ENCODE peak calls at places on chromosomes 5 and 9, in seven cellular contexts. One of them, this sample, is unnamed.

GRCh38 chr5:179271301-179271650 is 74.0 kb downstream of the ADAMTS2 start:
- DNase-seq in heart right ventricle: no peak
- DNase-seq in uterus: no peak
- DNase-seq in GM23338: no peak
- DNase-seq in PC-9: no peak
- DNase-seq in upper lobe of left lung: no peak
- DNase-seq in left lung: peak; percentile 53
- DNase-seq in this sample: no peak

GRCh38 chr5:97070234-97070633 is 72.2 kb downstream of the LIX1 start:
- DNase-seq in heart right ventricle: no peak
- DNase-seq in uterus: no peak
- DNase-seq in GM23338: no peak
- DNase-seq in PC-9: no peak
- DNase-seq in upper lobe of left lung: no peak
- DNase-seq in left lung: no peak
- DNase-seq in this sample: no peak

GRCh38 chr5:472076-472655 is 29.2 kb downstream of the EXOC3 start:
- DNase-seq in heart right ventricle: peak; percentile 43
- DNase-seq in uterus: peak; percentile 47
- DNase-seq in GM23338: no peak
- DNase-seq in PC-9: peak; percentile 67
- DNase-seq in upper lobe of left lung: peak; percentile 89
- DNase-seq in left lung: peak; percentile 89
- DNase-seq in this sample: peak; percentile 9

GRCh38 chr5:179293276-179293675 is 52.0 kb downstream of the ADAMTS2 start:
- DNase-seq in heart right ventricle: no peak
- DNase-seq in uterus: peak; percentile 23
- DNase-seq in GM23338: no peak
- DNase-seq in PC-9: no peak
- DNase-seq in upper lobe of left lung: no peak
- DNase-seq in left lung: peak; percentile 51
- DNase-seq in this sample: no peak

GRCh38 chr5:54889826-54890225 is 95.6 kb downstream of the ESM1 start:
- DNase-seq in heart right ventricle: no peak
- DNase-seq in uterus: no peak
- DNase-seq in GM23338: no peak
- DNase-seq in PC-9: peak; percentile 5
- DNase-seq in upper lobe of left lung: no peak
- DNase-seq in left lung: no peak
- DNase-seq in this sample: no peak

GRCh38 chr5:160159991-160160826 is 41.0 kb upstream of the PWWP2A start:
- DNase-seq in heart right ventricle: no peak
- DNase-seq in uterus: no peak
- DNase-seq in GM23338: peak; percentile 96
- DNase-seq in PC-9: peak; percentile 21
- DNase-seq in upper lobe of left lung: no peak
- DNase-seq in left lung: no peak
- DNase-seq in this sample: no peak

GRCh38 chr5:128084228-128085167 is 932 bp downstream of the SLC12A2 start:
- DNase-seq in heart right ventricle: peak; percentile 44
- DNase-seq in uterus: peak; percentile 31
- DNase-seq in GM23338: peak; percentile 48
- DNase-seq in PC-9: peak; percentile 31
- DNase-seq in upper lobe of left lung: peak; percentile 89
- DNase-seq in left lung: peak; percentile 89
- DNase-seq in this sample: peak; percentile 9

GRCh38 chr5:57834829-57835554 is 352.4 kb upstream of the ACTBL2 start:
- DNase-seq in heart right ventricle: no peak
- DNase-seq in uterus: no peak
- DNase-seq in GM23338: peak; percentile 59
- DNase-seq in PC-9: no peak
- DNase-seq in upper lobe of left lung: no peak
- DNase-seq in left lung: no peak
- DNase-seq in this sample: no peak

GRCh38 chr9:5510360-5510931 is at the start of gene PDCD1LG2:
- DNase-seq in heart right ventricle: no peak
- DNase-seq in uterus: no peak
- DNase-seq in GM23338: no peak
- DNase-seq in PC-9: no peak
- DNase-seq in upper lobe of left lung: no peak
- DNase-seq in left lung: no peak
- DNase-seq in this sample: no peak

GRCh38 chr9:98315551-98316060 is 60.2 kb upstream of the TBC1D2 start:
- DNase-seq in heart right ventricle: peak; percentile 66
- DNase-seq in uterus: peak; percentile 33
- DNase-seq in GM23338: peak; percentile 98
- DNase-seq in PC-9: peak; percentile 89
- DNase-seq in upper lobe of left lung: no peak
- DNase-seq in left lung: no peak
- DNase-seq in this sample: peak; percentile 65

GRCh38 chr5:43396762-43397304 is 15.4 kb downstream of the CCL28 start:
- DNase-seq in heart right ventricle: peak; percentile 26
- DNase-seq in uterus: peak; percentile 43
- DNase-seq in GM23338: peak; percentile 83
- DNase-seq in PC-9: peak; percentile 71
- DNase-seq in upper lobe of left lung: peak; percentile 92
- DNase-seq in left lung: peak; percentile 90
- DNase-seq in this sample: peak; percentile 36

GRCh38 chr9:104527109-104527508 is at the start of gene OR13C4:
- DNase-seq in heart right ventricle: no peak
- DNase-seq in uterus: no peak
- DNase-seq in GM23338: no peak
- DNase-seq in PC-9: no peak
- DNase-seq in upper lobe of left lung: no peak
- DNase-seq in left lung: no peak
- DNase-seq in this sample: no peak

GRCh38 chr9:100437860-100438805 is 11.2 kb downstream of the MSANTD3 start:
- DNase-seq in heart right ventricle: peak; percentile 22
- DNase-seq in uterus: peak; percentile 51
- DNase-seq in GM23338: peak; percentile 90
- DNase-seq in PC-9: peak; percentile 56
- DNase-seq in upper lobe of left lung: no peak
- DNase-seq in left lung: no peak
- DNase-seq in this sample: peak; percentile 62

GRCh38 chr5:17218353-17219005 is 1.0 kb downstream of the BASP1 start:
- DNase-seq in heart right ventricle: peak; percentile 26
- DNase-seq in uterus: peak; percentile 21
- DNase-seq in GM23338: peak; percentile 50
- DNase-seq in PC-9: no peak
- DNase-seq in upper lobe of left lung: peak; percentile 88
- DNase-seq in left lung: peak; percentile 86
- DNase-seq in this sample: no peak

GRCh38 chr5:173704615-173705511 is 88.4 kb upstream of the BOD1 start:
- DNase-seq in heart right ventricle: no peak
- DNase-seq in uterus: no peak
- DNase-seq in GM23338: no peak
- DNase-seq in PC-9: no peak
- DNase-seq in upper lobe of left lung: no peak
- DNase-seq in left lung: no peak
- DNase-seq in this sample: no peak

GRCh38 chr9:130072515-130073235 is 19.0 kb downstream of the GPR107 start:
- DNase-seq in heart right ventricle: no peak
- DNase-seq in uterus: no peak
- DNase-seq in GM23338: no peak
- DNase-seq in PC-9: peak; percentile 23
- DNase-seq in upper lobe of left lung: no peak
- DNase-seq in left lung: no peak
- DNase-seq in this sample: no peak

GRCh38 chr5:80343067-80343466 is 23.3 kb downstream of the SPZ1 start:
- DNase-seq in heart right ventricle: no peak
- DNase-seq in uterus: no peak
- DNase-seq in GM23338: no peak
- DNase-seq in PC-9: no peak
- DNase-seq in upper lobe of left lung: no peak
- DNase-seq in left lung: no peak
- DNase-seq in this sample: no peak

GRCh38 chr5:162434311-162434710 is 366.7 kb downstream of the GABRG2 start:
- DNase-seq in heart right ventricle: no peak
- DNase-seq in uterus: no peak
- DNase-seq in GM23338: no peak
- DNase-seq in PC-9: no peak
- DNase-seq in upper lobe of left lung: no peak
- DNase-seq in left lung: no peak
- DNase-seq in this sample: no peak

GRCh38 chr5:174555726-174556125 is 168.7 kb upstream of the MSX2 start:
- DNase-seq in heart right ventricle: no peak
- DNase-seq in uterus: no peak
- DNase-seq in GM23338: no peak
- DNase-seq in PC-9: no peak
- DNase-seq in upper lobe of left lung: no peak
- DNase-seq in left lung: no peak
- DNase-seq in this sample: no peak

GRCh38 chr9:93119953-93120845 is 13.9 kb downstream of the NINJ1 start:
- DNase-seq in heart right ventricle: peak; percentile 92
- DNase-seq in uterus: peak; percentile 91
- DNase-seq in GM23338: peak; percentile 65
- DNase-seq in PC-9: peak; percentile 98
- DNase-seq in upper lobe of left lung: peak; percentile 95
- DNase-seq in left lung: peak; percentile 99
- DNase-seq in this sample: no peak

GRCh38 chr9:93087971-93088655 is 7.9 kb upstream of the CARD19 start:
- DNase-seq in heart right ventricle: no peak
- DNase-seq in uterus: peak; percentile 8
- DNase-seq in GM23338: no peak
- DNase-seq in PC-9: no peak
- DNase-seq in upper lobe of left lung: no peak
- DNase-seq in left lung: no peak
- DNase-seq in this sample: no peak

GRCh38 chr9:18071651-18072060 is 402.3 kb upstream of the ADAMTSL1 start:
- DNase-seq in heart right ventricle: no peak
- DNase-seq in uterus: peak; percentile 31
- DNase-seq in GM23338: no peak
- DNase-seq in PC-9: no peak
- DNase-seq in upper lobe of left lung: no peak
- DNase-seq in left lung: no peak
- DNase-seq in this sample: no peak

GRCh38 chr5:10668697-10669096 is 92.3 kb downstream of the DAP start:
- DNase-seq in heart right ventricle: no peak
- DNase-seq in uterus: no peak
- DNase-seq in GM23338: no peak
- DNase-seq in PC-9: no peak
- DNase-seq in upper lobe of left lung: no peak
- DNase-seq in left lung: no peak
- DNase-seq in this sample: no peak

GRCh38 chr5:6389397-6389796 is 11.1 kb upstream of the MED10 start:
- DNase-seq in heart right ventricle: no peak
- DNase-seq in uterus: no peak
- DNase-seq in GM23338: no peak
- DNase-seq in PC-9: no peak
- DNase-seq in upper lobe of left lung: no peak
- DNase-seq in left lung: no peak
- DNase-seq in this sample: no peak

GRCh38 chr5:6386270-6386669 is 7.9 kb upstream of the MED10 start:
- DNase-seq in heart right ventricle: no peak
- DNase-seq in uterus: no peak
- DNase-seq in GM23338: no peak
- DNase-seq in PC-9: no peak
- DNase-seq in upper lobe of left lung: no peak
- DNase-seq in left lung: no peak
- DNase-seq in this sample: no peak

GRCh38 chr5:6389946-6390530 is 11.7 kb upstream of the MED10 start:
- DNase-seq in heart right ventricle: no peak
- DNase-seq in uterus: no peak
- DNase-seq in GM23338: no peak
- DNase-seq in PC-9: no peak
- DNase-seq in upper lobe of left lung: no peak
- DNase-seq in left lung: no peak
- DNase-seq in this sample: no peak

GRCh38 chr5:6384856-6385255 is 6.5 kb upstream of the MED10 start:
- DNase-seq in heart right ventricle: no peak
- DNase-seq in uterus: no peak
- DNase-seq in GM23338: no peak
- DNase-seq in PC-9: no peak
- DNase-seq in upper lobe of left lung: no peak
- DNase-seq in left lung: no peak
- DNase-seq in this sample: no peak

DNA sequence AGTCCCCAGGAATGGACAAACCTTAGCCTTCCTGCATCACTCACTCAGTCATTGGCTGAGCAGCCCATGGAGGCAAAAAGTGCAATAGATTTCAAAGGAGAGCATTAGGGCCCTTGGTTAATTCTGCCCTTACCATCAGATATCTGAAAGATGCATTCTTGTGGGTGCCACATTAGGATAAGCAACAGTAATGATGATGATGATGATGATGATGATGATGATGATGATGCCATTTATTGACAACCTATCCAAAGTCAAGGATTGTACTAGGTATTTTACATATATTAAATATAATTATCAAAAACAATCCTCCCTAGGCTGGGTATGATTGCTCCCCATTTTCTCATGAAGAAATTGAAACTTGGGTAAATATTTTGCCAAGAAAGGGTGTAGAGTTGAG is 9.6 kb upstream of the MED10 start:
- DNase-seq in heart right ventricle: no peak
- DNase-seq in uterus: no peak
- DNase-seq in GM23338: no peak
- DNase-seq in PC-9: no peak
- DNase-seq in upper lobe of left lung: no peak
- DNase-seq in left lung: no peak
- DNase-seq in this sample: no peak
- TF ChIP-seq CTCF in heart right ventricle: no peak
- TF ChIP-seq CTCF in uterus: no peak
- TF ChIP-seq CTCF in GM23338: no peak
- TF ChIP-seq CTCF in PC-9: no peak
- TF ChIP-seq CTCF in upper lobe of left lung: no peak
- TF ChIP-seq CTCF in left lung: no peak
- TF ChIP-seq CTCF in this sample: no peak

GRCh38 chr5:38453921-38454320 is 102.5 kb downstream of the LIFR start:
- DNase-seq in heart right ventricle: no peak
- DNase-seq in uterus: no peak
- DNase-seq in GM23338: no peak
- DNase-seq in PC-9: no peak
- DNase-seq in upper lobe of left lung: no peak
- DNase-seq in left lung: no peak
- DNase-seq in this sample: no peak
- H3K27me3 ChIP-seq in heart right ventricle: no peaks in the 10 kb centered on the region
- H3K27me3 ChIP-seq in uterus: no peaks in the 10 kb centered on the region
- H3K27me3 ChIP-seq in GM23338: no peaks in the 10 kb centered on the region
- H3K27me3 ChIP-seq in PC-9: no peaks in the 10 kb centered on the region
- H3K27me3 ChIP-seq in upper lobe of left lung: no peaks in the 10 kb centered on the region
- H3K27me3 ChIP-seq in left lung: no peaks in the 10 kb centered on the region
- H3K27me3 ChIP-seq in this sample: peaks cover 62% of the 10 kb centered on the region

GRCh38 chr5:111746791-111747190 is 10.2 kb downstream of the NREP start:
- DNase-seq in heart right ventricle: no peak
- DNase-seq in uterus: no peak
- DNase-seq in GM23338: no peak
- DNase-seq in PC-9: no peak
- DNase-seq in upper lobe of left lung: no peak
- DNase-seq in left lung: no peak
- DNase-seq in this sample: no peak
- H3K27ac ChIP-seq in heart right ventricle: no peak overlapping the region
- H3K27ac ChIP-seq in uterus: no peak overlapping the region
- H3K27ac ChIP-seq in GM23338: no peak overlapping the region
- H3K27ac ChIP-seq in PC-9: no peak overlapping the region
- H3K27ac ChIP-seq in upper lobe of left lung: no peak overlapping the region
- H3K27ac ChIP-seq in left lung: no peak overlapping the region
- H3K27ac ChIP-seq in this sample: no peak overlapping the region

DNA sequence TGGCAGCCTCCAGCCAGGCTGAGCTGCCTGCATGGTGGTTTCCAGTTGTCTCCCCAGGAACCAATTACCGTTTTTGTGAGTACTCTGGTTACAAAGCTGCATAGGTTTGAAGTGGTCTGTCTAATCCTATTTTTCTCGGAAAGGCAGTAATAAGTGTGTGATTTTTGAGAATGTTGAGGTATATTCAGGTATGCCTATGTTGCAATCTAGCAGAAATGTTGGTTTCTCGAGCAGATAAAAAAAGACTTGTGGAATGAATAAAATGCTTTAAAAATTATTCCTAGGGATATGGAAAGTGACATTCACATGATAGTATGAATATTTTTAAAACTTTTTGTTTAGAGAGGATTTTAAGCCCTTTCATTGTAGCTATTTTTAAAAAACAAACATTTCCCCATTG is 41.6 kb upstream of the ANKH start:
- DNase-seq in heart right ventricle: no peak
- DNase-seq in uterus: no peak
- DNase-seq in GM23338: no peak
- DNase-seq in PC-9: no peak
- DNase-seq in upper lobe of left lung: no peak
- DNase-seq in left lung: no peak
- DNase-seq in this sample: no peak
- TF ChIP-seq CTCF in heart right ventricle: no peak
- TF ChIP-seq CTCF in uterus: no peak
- TF ChIP-seq CTCF in GM23338: no peak
- TF ChIP-seq CTCF in PC-9: no peak
- TF ChIP-seq CTCF in upper lobe of left lung: no peak
- TF ChIP-seq CTCF in left lung: no peak
- TF ChIP-seq CTCF in this sample: no peak